ENCODE peak calls at places on chromosomes 16 and 17, in seven cellular contexts. S, X, I, B, K, D and J are unnamed samples.

GRCh38 chr17:71460943-71461342 is 659.9 kb upstream of the SOX9 start:
- DNase-seq in B (peak; percentile 9), S (no peak), K (no peak), I (no peak), X (no peak), D (no peak), J (no peak)

GRCh38 chr16:49516382-49517036 is 142.9 kb downstream of the C16orf78 start:
- DNase-seq in X (no peak), S (no peak), B (no peak), D (no peak), I (no peak), K (no peak), J (no peak)

GRCh38 chr17:57810740-57811632 is 38.9 kb downstream of the MRPS23 start:
- DNase-seq in X (peak; percentile 81), K (peak; percentile 84), S (peak; percentile 32), D (peak; percentile 78), B (no peak), I (peak; percentile 28), J (peak; percentile 70)

GRCh38 chr16:9102379-9102778 is 10.9 kb downstream of the HAPSTR1 start:
- DNase-seq in I (no peak), K (no peak), D (peak; percentile 94), B (no peak), S (no peak), X (no peak), J (no peak)

GRCh38 chr16:54160939-54161897 is 125.4 kb downstream of the IRX3 start:
- DNase-seq in D (no peak), X (no peak), I (no peak), S (no peak), K (no peak), B (peak; percentile 35), J (no peak)

GRCh38 chr17:40813804-40814203 is 8.6 kb downstream of the KRT10 start:
- DNase-seq in S (no peak), K (no peak), D (peak; percentile 57), I (no peak), B (no peak), X (no peak), J (no peak)

GRCh38 chr16:69769404-69769803 is 7.3 kb downstream of the WWP2 start:
- DNase-seq in K (no peak), B (no peak), D (peak; percentile 5), S (no peak), X (no peak), I (no peak), J (no peak)

GRCh38 chr17:73613271-73613941 is 30.8 kb downstream of the SDK2 start:
- DNase-seq in D (no peak), K (no peak), X (peak; percentile 36), S (no peak), B (no peak), I (no peak), J (no peak)

GRCh38 chr16:70652322-70652721 is 6.0 kb downstream of the IL34 start:
- DNase-seq in S (no peak), D (peak; percentile 25), B (no peak), I (no peak), K (no peak), X (no peak), J (no peak)

GRCh38 chr16:89924298-89924924 is 1.3 kb downstream of the TUBB3 start:
- DNase-seq in S (no peak), I (no peak), D (peak; percentile 36), K (no peak), B (no peak), X (peak; percentile 58), J (no peak)

GRCh38 chr17:37160940-37161339 is 212.2 kb downstream of the AATF start:
- DNase-seq in D (peak; percentile 22), I (no peak), B (peak; percentile 38), X (no peak), K (no peak), S (no peak), J (no peak)

GRCh38 chr17:27848941-27849340 is 44.2 kb downstream of the LYRM9 start:
- DNase-seq in B (peak; percentile 30), X (no peak), K (no peak), S (no peak), I (no peak), D (no peak), J (no peak)

DNA sequence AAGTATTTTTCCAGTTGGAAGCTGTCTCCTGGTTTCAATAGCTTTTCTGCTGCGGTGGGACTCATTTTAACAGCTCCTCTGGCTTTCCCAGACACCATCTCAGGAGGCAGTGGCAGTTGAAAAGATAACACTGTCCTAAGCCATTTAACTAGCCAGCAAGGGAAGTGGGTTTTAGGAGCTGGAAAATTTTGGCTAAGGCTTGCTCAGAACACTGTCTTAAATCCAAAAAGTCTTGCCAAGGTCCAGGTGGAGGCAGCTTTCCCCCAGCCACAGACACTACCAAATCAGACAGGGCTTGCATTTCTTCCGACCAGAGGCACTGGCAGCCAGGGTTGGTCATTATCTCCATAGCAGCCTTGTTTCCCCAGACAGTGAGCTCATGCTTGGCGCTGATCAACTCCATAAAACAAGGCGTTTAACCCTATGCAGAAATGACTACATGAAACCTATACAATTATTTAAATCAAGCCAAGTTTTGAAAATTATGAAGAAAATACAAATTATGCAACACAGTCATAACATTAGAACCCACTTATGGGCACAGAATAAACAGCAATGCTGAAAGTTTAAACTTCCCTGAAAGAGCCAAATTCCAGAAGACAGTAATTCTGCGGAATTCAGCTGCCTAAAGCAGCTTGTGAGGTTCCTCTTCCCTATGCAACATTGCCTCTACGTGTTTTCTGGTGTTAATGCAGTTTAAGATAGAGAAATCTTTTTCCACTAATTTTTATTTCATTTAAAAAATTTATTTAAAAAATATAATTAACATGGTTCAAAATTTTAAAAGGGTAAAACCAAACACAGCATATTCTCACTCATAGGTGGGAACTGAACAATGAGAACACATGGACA is 25.0 kb downstream of the GABARAPL2 start:
- DNase-seq in K (peak; percentile 85), S (peak; percentile 77), B (no peak), D (peak; percentile 95), I (peak; percentile 46), X (peak; percentile 67), J (peak; percentile 45)
- H3K4me3 ChIP-seq in K (no peak overlapping the region), S (no peak overlapping the region), B (no peak overlapping the region), D (no peak overlapping the region), I (no peak overlapping the region), X (no peak overlapping the region), J (no peak overlapping the region)

GRCh38 chr17:35245196-35245486 is 2.3 kb downstream of the SLFN5 start:
- DNase-seq in I (no peak), D (peak; percentile 91), B (no peak), X (no peak), K (no peak), S (no peak), J (no peak)

GRCh38 chr17:35242158-35242804 is 591 bp upstream of the SLFN5 start:
- DNase-seq in S (peak; percentile 61), B (peak; percentile 86), X (peak; percentile 76), K (peak; percentile 77), I (peak; percentile 83), D (peak; percentile 54), J (peak; percentile 33)

GRCh38 chr17:35244345-35245195 is 1.7 kb downstream of the SLFN5 start:
- DNase-seq in B (peak; percentile 53), K (peak; percentile 92), X (peak; percentile 78), I (peak; percentile 15), D (peak; percentile 73), S (peak; percentile 70), J (peak; percentile 64)

GRCh38 chr17:35242805-35243458 is at the start of gene SLFN5:
- DNase-seq in D (peak; percentile 87), I (peak; percentile 98), B (peak; percentile 97), S (peak; percentile 95), K (peak; percentile 98), X (peak; percentile 96), J (peak; percentile 95)

GRCh38 chr17:35243459-35244204 is 760 bp downstream of the SLFN5 start:
- DNase-seq in D (peak; percentile 71), X (peak; percentile 64), S (peak; percentile 74), I (peak; percentile 46), K (peak; percentile 89), B (peak; percentile 44), J (peak; percentile 55)
- H3K4me1 ChIP-seq in D (peaks cover 7% of the 10 kb centered on the region), X (peaks cover 53% of the 10 kb centered on the region), S (no peaks in the 10 kb centered on the region), I (peaks cover 9% of the 10 kb centered on the region), K (peaks cover 33% of the 10 kb centered on the region), B (no peaks in the 10 kb centered on the region), J (peaks cover 17% of the 10 kb centered on the region)

GRCh38 chr17:60901806-60902205 is 224.2 kb downstream of the BCAS3 start:
- DNase-seq in K (no peak), D (peak; percentile 85), X (no peak), S (no peak), B (no peak), I (no peak), J (no peak)

GRCh38 chr17:60905709-60906108 is 228.1 kb downstream of the BCAS3 start:
- DNase-seq in S (no peak), I (no peak), X (no peak), B (no peak), K (no peak), D (no peak), J (no peak)

GRCh38 chr17:60901222-60901621 is 223.6 kb downstream of the BCAS3 start:
- DNase-seq in I (no peak), S (no peak), D (peak; percentile 37), K (no peak), X (no peak), B (no peak), J (no peak)

GRCh38 chr17:60902399-60902798 is 224.7 kb downstream of the BCAS3 start:
- DNase-seq in D (peak; percentile 59), K (no peak), I (no peak), B (no peak), X (no peak), S (no peak), J (no peak)

DNA sequence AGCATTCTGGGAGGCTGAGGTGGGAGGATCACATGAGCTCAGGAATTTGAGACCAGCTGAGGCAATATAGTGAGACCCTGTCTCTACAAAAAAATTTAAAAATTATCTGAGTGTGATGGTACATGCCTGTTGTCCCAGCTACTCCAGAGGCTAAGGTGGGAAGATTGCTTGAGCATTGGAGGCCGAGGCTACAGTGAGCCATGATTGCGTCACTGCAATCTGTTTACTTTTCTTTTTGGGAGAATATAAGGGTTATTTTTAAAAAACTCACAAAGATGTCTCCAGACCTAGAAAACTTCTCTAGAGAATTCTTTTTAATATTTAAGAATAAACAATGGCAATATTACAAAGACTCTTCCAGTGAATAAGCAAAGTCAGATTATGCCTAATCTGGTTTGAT is 226.9 kb downstream of the BCAS3 start:
- DNase-seq in X (no peak), I (no peak), S (no peak), D (no peak), B (no peak), K (no peak), J (no peak)
- H3K27ac ChIP-seq in X (no peak overlapping the region), I (no peak overlapping the region), S (no peak overlapping the region), D (no peak overlapping the region), B (no peak overlapping the region), K (no peak overlapping the region), J (no peak overlapping the region)

GRCh38 chr16:2179107-2179501 is 17.3 kb downstream of the CASKIN1 start:
- DNase-seq in K (no peak), I (no peak), X (no peak), S (no peak), D (no peak), B (no peak), J (no peak)

GRCh38 chr16:2177101-2177500 is 19.3 kb downstream of the CASKIN1 start:
- DNase-seq in X (no peak), S (no peak), B (no peak), D (no peak), I (no peak), K (no peak), J (no peak)

GRCh38 chr16:2179576-2179975 is 16.8 kb downstream of the CASKIN1 start:
- DNase-seq in S (no peak), K (no peak), X (no peak), B (no peak), D (no peak), I (no peak), J (no peak)

GRCh38 chr16:2177561-2177960 is 18.8 kb downstream of the CASKIN1 start:
- DNase-seq in X (no peak), S (no peak), D (no peak), K (no peak), B (no peak), I (no peak), J (no peak)

GRCh38 chr16:2178321-2179106 is 17.9 kb downstream of the CASKIN1 start:
- DNase-seq in K (no peak), B (no peak), X (no peak), D (peak; percentile 34), S (no peak), I (no peak), J (no peak)
- H3K4me3 ChIP-seq in K (no peak overlapping the region), B (no peak overlapping the region), X (no peak overlapping the region), D (no peak overlapping the region), S (no peak overlapping the region), I (no peak overlapping the region), J (no peak overlapping the region)